ENCODE peak calls at places on chromosome X, in eight cellular contexts. G is AG09309, N is dorsolateral prefrontal cortex, C is tibial artery, X is A549, B is AG04449, S is transverse colon, Z is retinal pigment epithelial cell. D is an unnamed sample.

GRCh38 chrX:44228621-44229020 is 114.9 kb downstream of the EFHC2 start:
- DNase-seq in X (no peak), G (no peak), C (no peak), S (no peak), B (no peak), N (no peak), Z (no peak), D (no peak)

GRCh38 chrX:66023726-66024467 is 16.0 kb downstream of the VSIG4 start:
- DNase-seq in N (no peak), G (no peak), Z (no peak), B (no peak), X (no peak), C (no peak), S (no peak), D (no peak)

GRCh38 chrX:151983186-151983585 is 8.7 kb upstream of the GABRE start:
- DNase-seq in N (no peak), S (no peak), Z (no peak), B (no peak), G (no peak), C (no peak), X (no peak), D (no peak)

GRCh38 chrX:148600581-148600980 is 100.2 kb downstream of the AFF2 start:
- DNase-seq in Z (no peak), S (no peak), N (no peak), B (no peak), X (no peak), G (no peak), C (no peak), D (no peak)

GRCh38 chrX:133529578-133529977 is 114.3 kb upstream of the GPC4 start:
- DNase-seq in B (no peak), G (no peak), S (no peak), C (no peak), Z (no peak), N (no peak), X (no peak), D (no peak)

GRCh38 chrX:115697806-115698205 is 136.8 kb downstream of the PLS3 start:
- DNase-seq in B (no peak), G (no peak), Z (no peak), S (no peak), X (no peak), C (no peak), N (no peak), D (no peak)

GRCh38 chrX:41002021-41002420 is 83.2 kb upstream of the USP9X start:
- DNase-seq in Z (no peak), S (no peak), N (no peak), G (no peak), X (peak; percentile 64), C (no peak), B (no peak), D (no peak)

GRCh38 chrX:123731258-123731986 is 1.4 kb downstream of the THOC2 start:
- DNase-seq in B (no peak), C (no peak), Z (no peak), X (no peak), S (no peak), N (no peak), G (no peak), D (no peak)

GRCh38 chrX:154739952-154740351 is 10.9 kb downstream of the GAB3 start:
- DNase-seq in S (no peak), Z (no peak), B (no peak), G (no peak), C (no peak), N (no peak), X (no peak), D (no peak)

GRCh38 chrX:10401239-10401638 is 219.1 kb downstream of the MID1 start:
- DNase-seq in Z (no peak), S (no peak), B (no peak), X (peak; percentile 13), N (no peak), G (no peak), C (no peak), D (no peak)
- TF ChIP-seq CTCF in Z (no peak), S (no peak), B (no peak), X (peak; percentile 9), N (no peak), G (peak; percentile 10), C (no peak), D (no peak)

GRCh38 chrX:119570351-119570835 is 4.0 kb upstream of the UBE2A start:
- DNase-seq in B (no peak), G (no peak), C (no peak), Z (no peak), N (no peak), S (no peak), X (no peak), D (no peak)

GRCh38 chrX:119573840-119574393 is 446 bp upstream of the UBE2A start:
- DNase-seq in G (no peak), S (no peak), Z (no peak), X (peak; percentile 57), C (peak; percentile 36), B (no peak), N (no peak), D (no peak)

GRCh38 chrX:119574394-119575266 is at the start of gene UBE2A:
- DNase-seq in Z (peak; percentile 68), S (peak; percentile 92), C (peak; percentile 90), G (peak; percentile 67), N (peak; percentile 80), X (peak; percentile 95), B (peak; percentile 63), D (peak; percentile 50)

DNA sequence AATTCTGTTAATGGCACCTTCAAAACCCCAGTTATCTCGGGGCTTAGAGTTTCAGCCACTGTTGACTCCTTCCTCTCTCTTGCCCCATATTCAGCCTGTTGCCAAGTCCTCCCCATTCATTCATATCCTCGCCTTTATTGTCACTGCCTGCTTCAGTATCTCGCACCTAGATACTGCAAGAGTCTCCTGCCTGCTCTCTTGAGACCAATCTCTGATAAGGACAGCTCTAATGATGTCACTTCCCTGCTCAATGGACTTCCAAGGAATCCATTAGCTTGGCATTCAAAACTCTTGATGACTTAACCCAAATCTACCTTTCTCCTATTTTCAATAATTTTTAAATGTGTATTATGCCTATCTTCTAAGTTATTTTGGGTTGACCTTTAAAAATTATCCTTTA is 1.1 kb upstream of the UBE2A start:
- DNase-seq in B (no peak), G (no peak), N (no peak), C (no peak), X (no peak), Z (no peak), S (no peak), D (no peak)
- H3K4me3 ChIP-seq in B (peak overlapping the region; percentile 66), G (peak overlapping the region; percentile 69), N (peak overlapping the region; percentile 71), C (peak overlapping the region; percentile 84), X (peak overlapping the region; percentile 88), Z (peak overlapping the region; percentile 74), S (no peak overlapping the region), D (peak overlapping the region; percentile 56)

DNA sequence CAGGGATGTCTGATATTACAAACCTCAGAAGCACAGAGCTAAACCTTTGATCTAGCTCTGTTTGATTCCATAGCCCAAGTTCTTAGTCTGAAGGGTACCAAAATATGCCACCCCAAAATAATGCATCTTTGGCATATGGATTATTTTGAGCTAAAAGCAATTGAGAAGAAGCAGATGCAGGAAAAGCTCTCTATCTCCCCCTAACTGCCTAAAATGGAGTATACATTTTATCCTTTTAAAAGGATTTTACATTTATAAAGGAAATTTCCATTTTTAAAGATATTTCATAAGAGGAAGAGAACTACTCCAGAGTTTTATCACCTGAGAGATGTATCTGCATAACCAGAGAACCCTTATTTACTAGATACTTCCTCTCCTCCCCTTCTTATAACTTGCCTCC is 158.7 kb downstream of the ZNF674 start:
- DNase-seq in N (no peak), C (no peak), Z (no peak), G (no peak), X (no peak), B (no peak), S (no peak), D (no peak)
- TF ChIP-seq CTCF in N (no peak), C (no peak), Z (peak; percentile 44), G (peak; percentile 41), X (peak; percentile 33), B (no peak), S (no peak), D (peak; percentile 19)

GRCh38 chrX:47360423-47361179 is 9.8 kb upstream of the ZNF157 start:
- DNase-seq in S (no peak), C (no peak), X (no peak), N (no peak), B (no peak), Z (no peak), G (no peak), D (no peak)

GRCh38 chrX:47366051-47366722 is 4.2 kb upstream of the ZNF157 start:
- DNase-seq in B (no peak), N (peak; percentile 77), C (peak; percentile 44), G (no peak), X (peak; percentile 89), Z (peak; percentile 34), S (peak; percentile 50), D (peak; percentile 37)

GRCh38 chrX:47358387-47359065 is 11.9 kb upstream of the ZNF157 start:
- DNase-seq in X (no peak), S (no peak), N (no peak), Z (no peak), G (no peak), B (no peak), C (no peak), D (no peak)

GRCh38 chrX:47361538-47362511 is 8.6 kb upstream of the ZNF157 start:
- DNase-seq in X (peak; percentile 92), G (peak; percentile 79), C (peak; percentile 76), S (peak; percentile 69), B (peak; percentile 88), Z (peak; percentile 94), N (peak; percentile 85), D (peak; percentile 80)
- H3K4me3 ChIP-seq in X (no peak overlapping the region), G (peak overlapping the region; percentile 35), C (peak overlapping the region; percentile 40), S (no peak overlapping the region), B (peak overlapping the region; percentile 48), Z (peak overlapping the region; percentile 46), N (peak overlapping the region; percentile 30), D (no peak overlapping the region)

GRCh38 chrX:128818690-128819089 is 704.6 kb downstream of the SMARCA1 start:
- DNase-seq in X (no peak), G (no peak), C (no peak), Z (no peak), N (no peak), B (no peak), S (no peak), D (no peak)

GRCh38 chrX:128816919-128817318 is 706.4 kb downstream of the SMARCA1 start:
- DNase-seq in X (no peak), Z (no peak), C (no peak), G (no peak), B (no peak), S (no peak), N (no peak), D (no peak)
- TF ChIP-seq CTCF in X (peak; percentile 26), Z (no peak), C (no peak), G (no peak), B (no peak), S (no peak), N (no peak), D (no peak)